ENCODE peak calls at places on chromosomes 12 and 14, in ten cellular contexts. P is GM23338, Z is astrocyte of the spinal cord, M is A172, V is Karpas-422, S is WTC11, Y is fibroblast of pulmonary artery, L is fibroblast of the conjunctiva, Q is GM23248, F is prostate gland. U is an unnamed sample.

GRCh38 chr12:3315201-3315661 is 175.8 kb upstream of the PRMT8 start:
- DNase-seq in P (no peak), Z (peak; percentile 73), M (peak; percentile 36), V (no peak), S (no peak), Y (peak; percentile 43), L (peak; percentile 45), Q (peak; percentile 24), F (peak; percentile 88), U (no peak)

GRCh38 chr12:12467222-12467621 is 95.4 kb downstream of the DUSP16 start:
- DNase-seq in P (no peak), Z (no peak), M (no peak), V (no peak), S (no peak), Y (no peak), L (no peak), Q (no peak), F (no peak), U (no peak)

GRCh38 chr12:78392918-78393317 is 471.7 kb upstream of the SYT1 start:
- DNase-seq in P (no peak), Z (peak; percentile 44), M (peak; percentile 11), V (no peak), S (no peak), Y (peak; percentile 46), L (no peak), Q (peak; percentile 61), F (no peak), U (no peak)

GRCh38 chr12:131041216-131041967 is 87.7 kb downstream of the ADGRD1 start:
- DNase-seq in P (no peak), Z (no peak), M (no peak), V (no peak), S (no peak), Y (no peak), L (no peak), Q (no peak), F (no peak), U (no peak)

GRCh38 chr12:102461501-102461900 is 18.9 kb downstream of the IGF1 start:
- DNase-seq in P (no peak), Z (no peak), M (no peak), V (no peak), S (no peak), Y (no peak), L (no peak), Q (no peak), F (no peak), U (no peak)

GRCh38 chr12:98221243-98221808 is 294.1 kb upstream of the TMPO start:
- DNase-seq in P (no peak), Z (peak; percentile 25), M (no peak), V (no peak), S (no peak), Y (no peak), L (no peak), Q (no peak), F (no peak), U (no peak)

GRCh38 chr14:29353473-29353872 is 574.2 kb downstream of the PRKD1 start:
- DNase-seq in P (no peak), Z (no peak), M (no peak), V (no peak), S (no peak), Y (no peak), L (no peak), Q (no peak), F (no peak), U (no peak)

GRCh38 chr14:69001375-69001774 is 22.3 kb upstream of the ACTN1 start:
- DNase-seq in P (no peak), Z (no peak), M (no peak), V (no peak), S (no peak), Y (no peak), L (no peak), Q (no peak), F (no peak), U (no peak)

GRCh38 chr14:94795372-94795771 is 25.5 kb upstream of the GSC start:
- DNase-seq in P (no peak), Z (no peak), M (no peak), V (no peak), S (no peak), Y (no peak), L (no peak), Q (peak; percentile 16), F (no peak), U (no peak)

GRCh38 chr12:110371408-110372055 is 32.0 kb downstream of the ANAPC7 start:
- DNase-seq in P (no peak), Z (no peak), M (no peak), V (peak; percentile 86), S (no peak), Y (no peak), L (no peak), Q (no peak), F (peak; percentile 33), U (no peak)

GRCh38 chr12:8996682-8997405 is 7.5 kb downstream of the KLRG1 start:
- DNase-seq in P (no peak), Z (peak; percentile 28), M (peak; percentile 35), V (no peak), S (no peak), Y (peak; percentile 3), L (no peak), Q (peak; percentile 49), F (no peak), U (no peak)

GRCh38 chr12:119235352-119235751 is 56.6 kb downstream of the HSPB8 start:
- DNase-seq in P (peak; percentile 67), Z (no peak), M (no peak), V (no peak), S (peak; percentile 31), Y (no peak), L (no peak), Q (no peak), F (no peak), U (peak; percentile 25)

GRCh38 chr12:113149361-113150150 is at the start of gene CFAP73:
- DNase-seq in P (peak; percentile 98), Z (peak; percentile 85), M (peak; percentile 85), V (no peak), S (peak; percentile 93), Y (peak; percentile 85), L (peak; percentile 61), Q (peak; percentile 90), F (no peak), U (peak; percentile 89)

GRCh38 chr12:21428241-21428640 is 9.2 kb upstream of the PYROXD1 start:
- DNase-seq in P (no peak), Z (peak; percentile 54), M (no peak), V (no peak), S (no peak), Y (peak; percentile 11), L (no peak), Q (peak; percentile 8), F (no peak), U (no peak)

GRCh38 chr14:101444116-101444515 is 117.2 kb upstream of the DIO3 start:
- DNase-seq in P (no peak), Z (no peak), M (peak; percentile 14), V (no peak), S (no peak), Y (no peak), L (no peak), Q (peak; percentile 72), F (no peak), U (no peak)

GRCh38 chr14:91337699-91338335 is 79.8 kb downstream of the CCDC88C start:
- DNase-seq in P (no peak), Z (no peak), M (no peak), V (no peak), S (no peak), Y (no peak), L (no peak), Q (no peak), F (no peak), U (no peak)

GRCh38 chr12:43836455-43836989 is 641 bp downstream of the TMEM117 start:
- DNase-seq in P (no peak), Z (peak; percentile 41), M (no peak), V (no peak), S (no peak), Y (peak; percentile 54), L (no peak), Q (peak; percentile 56), F (no peak), U (no peak)

GRCh38 chr12:32413412-32413811 is 14.1 kb downstream of the FGD4 start:
- DNase-seq in P (no peak), Z (no peak), M (no peak), V (no peak), S (no peak), Y (no peak), L (no peak), Q (no peak), F (no peak), U (no peak)

GRCh38 chr12:1841606-1842182 is 21.3 kb downstream of the LRTM2 start:
- DNase-seq in P (no peak), Z (no peak), M (no peak), V (no peak), S (no peak), Y (no peak), L (no peak), Q (no peak), F (no peak), U (no peak)

GRCh38 chr14:75224561-75224960 is 48.1 kb upstream of the TMED10 start:
- DNase-seq in P (no peak), Z (no peak), M (no peak), V (no peak), S (no peak), Y (no peak), L (no peak), Q (peak; percentile 7), F (no peak), U (no peak)

GRCh38 chr12:52206309-52207040 is 14.7 kb upstream of the KRT80 start:
- DNase-seq in P (no peak), Z (no peak), M (peak; percentile 89), V (no peak), S (no peak), Y (no peak), L (no peak), Q (no peak), F (no peak), U (no peak)

GRCh38 chr12:125125271-125125670 is 60.0 kb downstream of the AACS start:
- DNase-seq in P (no peak), Z (no peak), M (no peak), V (no peak), S (no peak), Y (no peak), L (no peak), Q (no peak), F (no peak), U (no peak)

GRCh38 chr12:107494331-107494730 is 191.3 kb upstream of the PWP1 start:
- DNase-seq in P (no peak), Z (no peak), M (no peak), V (no peak), S (no peak), Y (no peak), L (no peak), Q (no peak), F (no peak), U (no peak)

GRCh38 chr14:34580381-34580780 is 40.9 kb upstream of the EAPP start:
- DNase-seq in P (no peak), Z (no peak), M (no peak), V (no peak), S (no peak), Y (no peak), L (no peak), Q (no peak), F (no peak), U (no peak)

GRCh38 chr12:14554281-14555008 is 13.2 kb downstream of the PLBD1 start:
- DNase-seq in P (no peak), Z (no peak), M (no peak), V (no peak), S (no peak), Y (peak; percentile 17), L (no peak), Q (peak; percentile 10), F (peak; percentile 73), U (no peak)

GRCh38 chr14:84546236-84546635 is 983.7 kb upstream of the FLRT2 start:
- DNase-seq in P (no peak), Z (peak; percentile 0), M (no peak), V (no peak), S (no peak), Y (no peak), L (no peak), Q (no peak), F (no peak), U (no peak)

GRCh38 chr12:38892976-38893375 is 12.4 kb downstream of the CPNE8 start:
- DNase-seq in P (no peak), Z (no peak), M (no peak), V (no peak), S (no peak), Y (no peak), L (no peak), Q (no peak), F (no peak), U (no peak)

GRCh38 chr14:90791481-90791880 is 24.7 kb downstream of the TTC7B start:
- DNase-seq in P (no peak), Z (no peak), M (no peak), V (no peak), S (no peak), Y (no peak), L (no peak), Q (no peak), F (no peak), U (no peak)